ENCODE peak calls at places on chromosomes 13 and 19, in five cellular contexts. B is transverse colon, N is lower leg skin, J is ovary, L is testis. S is an unnamed sample.

GRCh38 chr19:55563261-55563690 is 17.4 kb downstream of the ZNF579 start:
- DNase-seq in B (peak), N (no peak), J (no peak), L (peak), S (no peak)

GRCh38 chr13:43374621-43375020 is 351.2 kb downstream of the DNAJC15 start:
- DNase-seq in B (no peak), N (no peak), J (no peak), L (no peak), S (no peak)

GRCh38 chr19:41997121-41997850 is 3.3 kb upstream of the ATP1A3 start:
- DNase-seq in B (peak), N (no peak), J (peak), L (peak), S (no peak)

GRCh38 chr19:49988433-49988832 is 27.5 kb upstream of the SIGLEC11 start:
- DNase-seq in B (no peak), N (no peak), J (no peak), L (no peak), S (no peak)

GRCh38 chr13:40102854-40103253 is 447.4 kb downstream of the COG6 start:
- DNase-seq in B (no peak), N (no peak), J (peak), L (no peak), S (no peak)

GRCh38 chr19:49555600-49556411 is 24.6 kb downstream of the NOSIP start:
- DNase-seq in B (peak), N (peak), J (peak), L (peak), S (no peak)

GRCh38 chr13:36778083-36778671 is 40.8 kb upstream of the RFXAP start:
- DNase-seq in B (no peak), N (no peak), J (no peak), L (no peak), S (peak)

GRCh38 chr13:110445183-110445582 is 116.3 kb downstream of the RAB20 start:
- DNase-seq in B (no peak), N (peak), J (no peak), L (no peak), S (no peak)

GRCh38 chr19:5018224-5019015 is 49.5 kb downstream of the KDM4B start:
- DNase-seq in B (no peak), N (no peak), J (no peak), L (no peak), S (no peak)

GRCh38 chr13:110387451-110388140 is 80.5 kb downstream of the COL4A2 start:
- DNase-seq in B (peak), N (no peak), J (peak), L (peak), S (no peak)

GRCh38 chr19:8261881-8262280 is 46.3 kb downstream of the CD320 start:
- DNase-seq in B (no peak), N (no peak), J (peak), L (peak), S (no peak)

GRCh38 chr13:25973085-25973484 is 78.7 kb downstream of the SHISA2 start:
- DNase-seq in B (no peak), N (no peak), J (no peak), L (no peak), S (no peak)
- H3K4me3 ChIP-seq in B (no peak), N (no peak), J (no peak), L (no peak), S (no peak)

GRCh38 chr13:57270493-57270892 is 103.5 kb downstream of the PRR20E start:
- DNase-seq in B (no peak), N (no peak), J (no peak), L (no peak), S (no peak)
- TF ChIP-seq CTCF in B (no peak), N (no peak), J (no peak), L (no peak), S (no peak)

GRCh38 chr19:15463865-15464371 is 426 bp downstream of the RASAL3 start:
- DNase-seq in B (peak), N (no peak), J (no peak), L (no peak), S (no peak)
- H3K4me3 ChIP-seq in B (peak), N (no peak), J (no peak), L (no peak), S (no peak)

DNA sequence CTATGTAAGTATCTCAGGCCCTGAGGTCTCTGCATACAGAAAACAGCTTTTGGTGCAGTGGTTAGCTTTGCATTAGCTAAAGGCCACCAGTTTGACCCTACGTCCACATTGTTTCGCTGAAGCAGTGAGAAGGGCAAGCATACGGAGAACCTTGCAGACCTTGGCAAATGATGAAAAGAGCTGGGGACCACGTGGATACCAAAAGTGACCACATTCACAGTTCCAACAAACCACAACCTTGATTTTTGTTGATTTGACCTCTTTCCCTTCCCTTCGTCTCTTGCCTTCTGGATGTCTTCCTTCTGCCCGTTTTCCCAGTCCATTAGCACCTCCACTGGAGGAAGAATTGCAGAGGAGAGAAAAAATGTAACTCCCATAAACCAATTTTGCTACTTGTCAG is 293.8 kb upstream of the HTR2A start:
- DNase-seq in B (no peak), N (no peak), J (no peak), L (no peak), S (no peak)
- TF ChIP-seq CTCF in B (no peak), N (no peak), J (no peak), L (no peak), S (no peak)